ENCODE peak calls at places on chromosomes 13 and 19, in five cellular contexts. W is HepG2, N is H1, R is NT2/D1, J is GM12878. V is an unnamed sample.

GRCh38 chr19:43639507-43640423 is at the start of gene CADM4:
- DNase-seq in W (no peak), N (no peak), R (no peak), J (no peak), V (peak; percentile 72)

GRCh38 chr19:39997595-39998216 is 846 bp downstream of the ZNF546 start:
- DNase-seq in W (peak; percentile 12), N (no peak), R (no peak), J (no peak), V (no peak)

GRCh38 chr13:60617863-60618733 is 221.1 kb downstream of the TDRD3 start:
- DNase-seq in W (peak; percentile 32), N (peak; percentile 31), R (peak; percentile 27), J (no peak), V (peak; percentile 10)

GRCh38 chr13:45482571-45483173 is 17.9 kb downstream of the COG3 start:
- DNase-seq in W (no peak), N (no peak), R (no peak), J (no peak), V (no peak)

GRCh38 chr19:36849701-36850645 is 703 bp upstream of the ZNF345 start:
- DNase-seq in W (peak; percentile 85), N (no peak), R (peak; percentile 79), J (peak; percentile 50), V (peak; percentile 83)

GRCh38 chr13:98539655-98540054 is 37.3 kb downstream of the STK24 start:
- DNase-seq in W (no peak), N (no peak), R (no peak), J (no peak), V (no peak)

GRCh38 chr19:2270572-2271515 is 11.1 kb downstream of the PEAK3 start:
- DNase-seq in W (peak; percentile 44), N (no peak), R (no peak), J (no peak), V (no peak)

GRCh38 chr19:3576696-3577443 is 4.1 kb downstream of the HMG20B start:
- DNase-seq in W (no peak), N (peak; percentile 58), R (no peak), J (no peak), V (no peak)

GRCh38 chr13:35648109-35648508 is 171.6 kb upstream of the MAB21L1 start:
- DNase-seq in W (no peak), N (no peak), R (no peak), J (no peak), V (no peak)

GRCh38 chr13:29832899-29833298 is 17.5 kb downstream of the UBL3 start:
- DNase-seq in W (no peak), N (no peak), R (no peak), J (no peak), V (no peak)

GRCh38 chr13:111387026-111387871 is 66.8 kb downstream of the TEX29 start:
- DNase-seq in W (no peak), N (no peak), R (no peak), J (no peak), V (no peak)

GRCh38 chr13:59176775-59177174 is 987.0 kb downstream of the DIAPH3 start:
- DNase-seq in W (peak; percentile 9), N (no peak), R (no peak), J (no peak), V (peak; percentile 12)

GRCh38 chr13:65943711-65944110 is 1286.4 kb downstream of the PCDH9 start:
- DNase-seq in W (no peak), N (no peak), R (no peak), J (no peak), V (no peak)

GRCh38 chr13:31485651-31486051 is 253.7 kb upstream of the RXFP2 start:
- DNase-seq in W (no peak), N (no peak), R (no peak), J (no peak), V (no peak)

GRCh38 chr13:91369432-91369831 is 21.9 kb downstream of the MIR17HG start:
- DNase-seq in W (no peak), N (no peak), R (no peak), J (no peak), V (no peak)

GRCh38 chr13:26759907-26760834 is at the start of gene GPR12:
- DNase-seq in W (no peak), N (no peak), R (no peak), J (no peak), V (no peak)

GRCh38 chr13:80161896-80162295 is 179.0 kb downstream of the SPRY2 start:
- DNase-seq in W (no peak), N (no peak), R (no peak), J (no peak), V (no peak)

GRCh38 chr13:30780338-30780981 is 45.1 kb downstream of the ALOX5AP start:
- DNase-seq in W (no peak), N (no peak), R (no peak), J (no peak), V (no peak)

GRCh38 chr13:23615677-23616076 is 45.5 kb downstream of the TNFRSF19 start:
- DNase-seq in W (peak; percentile 96), N (no peak), R (no peak), J (no peak), V (no peak)

GRCh38 chr19:34734601-34735103 is 609 bp downstream of the ZNF181 start:
- DNase-seq in W (no peak), N (no peak), R (no peak), J (no peak), V (no peak)

GRCh38 chr13:30338952-30339351 is 31.6 kb upstream of the KATNAL1 start:
- DNase-seq in W (no peak), N (no peak), R (no peak), J (no peak), V (no peak)

GRCh38 chr19:44051654-44052402 is at the start of gene ZNF223:
- DNase-seq in W (peak; percentile 94), N (peak; percentile 77), R (peak; percentile 80), J (peak; percentile 69), V (peak; percentile 91)

GRCh38 chr13:56561327-56561726 is 579.4 kb upstream of the PRR20A start:
- DNase-seq in W (no peak), N (no peak), R (no peak), J (no peak), V (peak; percentile 10)

GRCh38 chr13:44432595-44432994 is 59.0 kb downstream of the SERP2 start:
- DNase-seq in W (no peak), N (no peak), R (no peak), J (no peak), V (no peak)

GRCh38 chr19:40217921-40218890 is at the start of gene TTC9B:
- DNase-seq in W (no peak), N (peak; percentile 46), R (peak; percentile 57), J (no peak), V (peak; percentile 51)

GRCh38 chr19:53237114-53237777 is 17.4 kb downstream of the ZNF677 start:
- DNase-seq in W (no peak), N (no peak), R (no peak), J (no peak), V (no peak)

GRCh38 chr19:28424041-28424440 is 788.9 kb downstream of the UQCRFS1 start:
- DNase-seq in W (no peak), N (peak; percentile 54), R (peak; percentile 90), J (no peak), V (no peak)

GRCh38 chr19:867301-867793 is 7.9 kb downstream of the CFD start:
- DNase-seq in W (no peak), N (no peak), R (no peak), J (no peak), V (no peak)

GRCh38 chr13:47000166-47000565 is 103.3 kb upstream of the HTR2A start:
- DNase-seq in W (no peak), N (no peak), R (no peak), J (no peak), V (no peak)

GRCh38 chr13:41427700-41428099 is 29.6 kb upstream of the RGCC start:
- DNase-seq in W (no peak), N (no peak), R (no peak), J (no peak), V (no peak)

GRCh38 chr13:41426047-41426446 is 31.3 kb upstream of the RGCC start:
- DNase-seq in W (no peak), N (no peak), R (no peak), J (no peak), V (no peak)

GRCh38 chr13:41428155-41428554 is 29.2 kb upstream of the RGCC start:
- DNase-seq in W (no peak), N (no peak), R (no peak), J (no peak), V (no peak)
- TF ChIP-seq SUZ12 in W (no peak), N (no peak), R (no peak), J (no peak), V (no peak)

GRCh38 chr13:20412761-20413355 is 112.8 kb downstream of the CRYL1 start:
- DNase-seq in W (no peak), N (peak; percentile 71), R (peak; percentile 66), J (no peak), V (no peak)
- TF ChIP-seq SUZ12 in W (no peak), N (no peak), R (no peak), J (no peak), V (no peak)

GRCh38 chr19:49932731-49933131 is 3.4 kb upstream of the NUP62 start:
- DNase-seq in W (no peak), N (no peak), R (no peak), J (no peak), V (no peak)
- TF ChIP-seq SUZ12 in W (no peak), N (no peak), R (no peak), J (no peak), V (no peak)

DNA sequence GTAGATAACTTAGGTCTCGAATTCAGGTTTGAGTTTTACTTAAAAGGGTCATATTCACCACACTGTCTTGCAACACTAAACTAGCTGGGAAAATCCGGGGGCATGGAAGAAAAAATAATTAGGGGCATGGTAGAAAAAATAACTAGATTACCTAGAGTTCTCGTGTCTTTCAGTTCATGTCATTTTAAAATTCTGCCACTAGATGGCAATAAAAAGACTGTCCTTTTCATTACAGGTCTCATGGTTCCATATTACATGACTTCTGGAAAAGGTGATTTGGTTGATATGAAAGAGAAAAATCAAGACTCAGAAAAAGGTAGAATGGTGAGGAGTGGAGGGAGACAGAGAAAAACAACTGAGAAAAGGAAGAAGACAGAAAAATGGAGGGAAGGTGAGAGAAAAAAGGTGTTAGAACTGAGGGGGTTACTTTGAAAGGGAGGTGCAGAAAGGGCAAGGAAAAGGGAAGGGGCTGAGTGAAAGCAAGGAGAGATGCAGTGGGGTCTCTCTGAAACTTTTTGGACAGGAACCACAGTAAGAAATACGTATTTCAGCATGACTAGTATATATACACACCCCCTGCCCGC is 299.0 kb downstream of the KLF12 start:
- DNase-seq in W (peak; percentile 39), N (no peak), R (peak; percentile 8), J (peak; percentile 30), V (peak; percentile 69)
- TF ChIP-seq SUZ12 in W (no peak), N (no peak), R (no peak), J (no peak), V (no peak)

GRCh38 chr13:108005231-108005630 is 210.1 kb downstream of the LIG4 start:
- DNase-seq in W (no peak), N (no peak), R (no peak), J (no peak), V (no peak)

GRCh38 chr13:108000998-108001397 is 214.3 kb downstream of the LIG4 start:
- DNase-seq in W (no peak), N (no peak), R (no peak), J (no peak), V (no peak)

GRCh38 chr13:107999751-108000150 is 215.6 kb downstream of the LIG4 start:
- DNase-seq in W (no peak), N (no peak), R (no peak), J (no peak), V (no peak)

GRCh38 chr13:108006619-108007018 is 208.7 kb downstream of the LIG4 start:
- DNase-seq in W (no peak), N (no peak), R (no peak), J (no peak), V (no peak)

GRCh38 chr13:108003626-108004025 is 211.7 kb downstream of the LIG4 start:
- DNase-seq in W (no peak), N (no peak), R (no peak), J (no peak), V (no peak)
- TF ChIP-seq SUZ12 in W (no peak), N (no peak), R (no peak), J (no peak), V (no peak)

V was measured in HEK293T.